ENCODE peak calls at places on chromosomes 12 and 14, in four cellular contexts. F is AG04450; Y is CD8-positive, alpha-beta T cell; T is BE2C. G is an unnamed sample.

GRCh38 chr12:62448436-62448835 is 18.2 kb upstream of the MON2 start:
- DNase-seq in F (no peak), T (no peak), Y (no peak), G (no peak)

GRCh38 chr14:75911883-75912282 is 69.9 kb downstream of the TGFB3 start:
- DNase-seq in F (no peak), Y (no peak), T (no peak), G (peak; percentile 47)

GRCh38 chr12:130454296-130454695 is 116.6 kb downstream of the PIWIL1 start:
- DNase-seq in Y (no peak), T (no peak), F (no peak), G (no peak)

GRCh38 chr14:105251920-105252319 is 3.6 kb downstream of the BTBD6 start:
- DNase-seq in F (no peak), T (peak; percentile 1), Y (no peak), G (no peak)

GRCh38 chr12:115491851-115492250 is 785.6 kb downstream of the MED13L start:
- DNase-seq in T (no peak), F (no peak), Y (no peak), G (no peak)

GRCh38 chr12:1972260-1972659 is 32.0 kb downstream of the DCP1B start:
- DNase-seq in Y (no peak), T (no peak), F (peak; percentile 8), G (no peak)

GRCh38 chr14:25042362-25043299 is 7.3 kb downstream of the STXBP6 start:
- DNase-seq in T (no peak), Y (no peak), F (no peak), G (no peak)

GRCh38 chr14:90664911-90665695 is 151.1 kb downstream of the TTC7B start:
- DNase-seq in T (no peak), Y (no peak), F (no peak), G (no peak)

GRCh38 chr14:102980409-102980810 is 57.9 kb downstream of the AMN start:
- DNase-seq in Y (no peak), T (no peak), F (no peak), G (no peak)

GRCh38 chr12:28937196-28937595 is 211.9 kb upstream of the FAR2 start:
- DNase-seq in T (no peak), Y (no peak), F (peak; percentile 11), G (no peak)

GRCh38 chr12:92703777-92704176 is 988 bp downstream of the PLEKHG7 start:
- DNase-seq in T (no peak), F (no peak), Y (no peak), G (no peak)

GRCh38 chr12:12018454-12018853 is 52.3 kb upstream of the BCL2L14 start:
- DNase-seq in Y (no peak), T (peak; percentile 66), F (no peak), G (no peak)

GRCh38 chr14:45787167-45787566 is 534.2 kb upstream of the MIS18BP1 start:
- DNase-seq in F (no peak), Y (no peak), T (no peak), G (no peak)

GRCh38 chr14:64806202-64806861 is 73.4 kb downstream of the SPTB start:
- DNase-seq in T (no peak), F (peak; percentile 59), Y (no peak), G (no peak)

GRCh38 chr12:94545937-94546771 is 86.5 kb upstream of the CEP83 start:
- DNase-seq in Y (no peak), F (peak; percentile 30), T (peak; percentile 53), G (peak; percentile 40)

GRCh38 chr14:86799244-86799647 is 1193.7 kb downstream of the GALC start:
- DNase-seq in Y (no peak), T (peak; percentile 46), F (peak; percentile 92), G (no peak)

GRCh38 chr14:51201890-51202289 is 38.2 kb upstream of the TMX1 start:
- DNase-seq in Y (no peak), T (no peak), F (no peak), G (no peak)

GRCh38 chr14:80110721-80111120 is 100.6 kb downstream of the DIO2 start:
- DNase-seq in Y (no peak), F (no peak), T (no peak), G (no peak)

GRCh38 chr14:65164825-65165135 is 62.5 kb upstream of the MAX start:
- DNase-seq in F (no peak), Y (no peak), T (no peak), G (no peak)

GRCh38 chr12:9509464-9510166 is 98.1 kb downstream of the KLRB1 start:
- DNase-seq in F (peak; percentile 0), T (no peak), Y (no peak), G (no peak)

GRCh38 chr12:66636771-66637170 is 42.1 kb downstream of the GRIP1 start:
- DNase-seq in T (no peak), F (no peak), Y (no peak), G (peak; percentile 9)

GRCh38 chr14:54085137-54085810 is 128.6 kb upstream of the BMP4 start:
- DNase-seq in Y (no peak), F (no peak), T (no peak), G (no peak)

GRCh38 chr12:93050026-93050747 is 121.1 kb upstream of the EEA1 start:
- DNase-seq in F (peak; percentile 10), Y (no peak), T (no peak), G (no peak)

GRCh38 chr14:23061995-23062394 is 4.7 kb upstream of the CDH24 start:
- DNase-seq in Y (no peak), T (no peak), F (peak; percentile 86), G (no peak)

GRCh38 chr12:89051065-89051677 is 301.1 kb downstream of the DUSP6 start:
- DNase-seq in T (peak; percentile 19), F (peak; percentile 34), Y (no peak), G (no peak)

GRCh38 chr14:106883218-106883692 is 1356.9 kb downstream of the TMEM121 start:
- DNase-seq in F (no peak), Y (no peak), T (peak; percentile 64), G (peak; percentile 10)

GRCh38 chr14:104879201-104879982 is 14.3 kb downstream of the CEP170B start:
- DNase-seq in T (no peak), Y (no peak), F (no peak), G (peak; percentile 4)

GRCh38 chr12:13981296-13981962 is at the start of gene GRIN2B:
- DNase-seq in T (no peak), Y (no peak), F (no peak), G (peak; percentile 57)

GRCh38 chr12:94140556-94140955 is 7.8 kb upstream of the PLXNC1 start:
- DNase-seq in F (no peak), Y (peak; percentile 19), T (peak; percentile 47), G (peak; percentile 40)

GRCh38 chr12:54229624-54230212 is 40.9 kb upstream of the SMUG1 start:
- DNase-seq in F (peak; percentile 92), T (no peak), Y (no peak), G (no peak)

GRCh38 chr12:133129368-133130037 is 571 bp downstream of the ZNF891 start:
- DNase-seq in F (no peak), Y (no peak), T (no peak), G (peak; percentile 6)

GRCh38 chr12:74021937-74022336 is 515.7 kb upstream of the ATXN7L3B start:
- DNase-seq in F (no peak), Y (no peak), T (peak; percentile 65), G (peak; percentile 74)

GRCh38 chr12:43978546-43978945 is 142.7 kb downstream of the TMEM117 start:
- DNase-seq in F (no peak), Y (no peak), T (no peak), G (no peak)

GRCh38 chr14:36996133-36996856 is 176.1 kb downstream of the SLC25A21 start:
- DNase-seq in Y (no peak), F (no peak), T (no peak), G (no peak)

GRCh38 chr14:94058674-94059138 is 22.3 kb downstream of the DDX24 start:
- DNase-seq in Y (no peak), F (no peak), T (no peak), G (no peak)
- TF ChIP-seq CTCF in Y (no peak), F (no peak), T (no peak), G (no peak)

GRCh38 chr14:92785601-92786426 is 8.3 kb upstream of the GOLGA5 start:
- DNase-seq in F (peak; percentile 72), Y (no peak), T (no peak), G (no peak)
- TF ChIP-seq CTCF in F (peak; percentile 45), Y (no peak), T (no peak), G (no peak)

GRCh38 chr14:73634333-73634833 is 10.4 kb upstream of the DNAL1 start:
- DNase-seq in Y (no peak), T (peak; percentile 38), F (no peak), G (no peak)
- TF ChIP-seq CTCF in Y (no peak), T (peak; percentile 34), F (peak; percentile 28), G (no peak)

DNA sequence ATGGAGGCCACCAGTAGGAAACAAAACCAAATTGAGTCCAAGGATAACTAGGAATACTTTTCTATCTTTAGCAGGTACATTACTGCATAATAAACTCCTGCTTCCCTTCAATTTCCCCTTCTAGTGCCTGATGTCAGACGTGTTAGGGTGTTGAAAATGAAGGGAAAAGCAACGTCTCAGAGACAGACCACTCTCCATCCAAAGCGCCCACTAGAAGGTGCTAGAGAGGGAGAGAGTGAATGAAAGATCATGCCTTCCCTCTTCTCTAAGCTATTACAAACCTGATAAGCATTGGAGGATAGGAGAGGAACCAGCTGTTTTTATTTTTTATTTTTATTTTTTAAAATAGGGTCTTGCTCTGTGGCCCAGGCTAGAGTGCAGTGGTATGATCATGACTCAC is 64.1 kb downstream of the ZNF641 start:
- DNase-seq in T (no peak), F (no peak), Y (no peak), G (no peak)
- TF ChIP-seq CTCF in T (peak; percentile 63), F (peak; percentile 48), Y (no peak), G (peak; percentile 23)

GRCh38 chr12:31600252-31600651 is 9.3 kb upstream of the DENND5B start:
- DNase-seq in T (no peak), F (no peak), Y (no peak), G (no peak)
- TF ChIP-seq CTCF in T (no peak), F (no peak), Y (no peak), G (no peak)

GRCh38 chr12:112573151-112573550 is 154.4 kb downstream of the PTPN11 start:
- DNase-seq in F (no peak), T (no peak), Y (no peak), G (no peak)

GRCh38 chr12:112570096-112570495 is 151.3 kb downstream of the PTPN11 start:
- DNase-seq in Y (no peak), F (no peak), T (no peak), G (no peak)

GRCh38 chr12:112575559-112576067 is 156.9 kb downstream of the PTPN11 start:
- DNase-seq in T (no peak), F (no peak), Y (no peak), G (no peak)

GRCh38 chr12:112577473-112578334 is 159.0 kb downstream of the PTPN11 start:
- DNase-seq in F (no peak), Y (no peak), T (no peak), G (no peak)

GRCh38 chr12:112574896-112575558 is 156.3 kb downstream of the PTPN11 start:
- DNase-seq in Y (no peak), F (no peak), T (no peak), G (peak; percentile 44)
- TF ChIP-seq CTCF in Y (no peak), F (no peak), T (no peak), G (no peak)

G was measured in nephron progenitor cell.